ENCODE peak calls at places on chromosomes 6 and 20, in eight cellular contexts. One of them, this sample, is unnamed.

GRCh38 chr6:48628316-48628715 is 517.3 kb upstream of the PTCHD4 start:
- DNase-seq in HFF-Myc: no peak
- DNase-seq in fibroblast of the aortic adventitia: peak; percentile 81
- DNase-seq in HT-29: no peak
- DNase-seq in hippocampal formation: no peak
- DNase-seq in stimulated activated CD8-positive, alpha-beta memory T cell treated with anti-CD3 and anti-CD28 coated beads, Interleukin-7, amount 100 ng/mL, for 4 hours: no peak
- DNase-seq in effector memory CD4-positive, alpha-beta T cell: no peak
- DNase-seq in H54: no peak
- DNase-seq in this sample: peak; percentile 64

GRCh38 chr6:28553384-28553985 is 27.8 kb downstream of the GPX5 start:
- DNase-seq in HFF-Myc: no peak
- DNase-seq in fibroblast of the aortic adventitia: no peak
- DNase-seq in HT-29: no peak
- DNase-seq in hippocampal formation: no peak
- DNase-seq in stimulated activated CD8-positive, alpha-beta memory T cell treated with anti-CD3 and anti-CD28 coated beads, Interleukin-7, amount 100 ng/mL, for 4 hours: no peak
- DNase-seq in effector memory CD4-positive, alpha-beta T cell: no peak
- DNase-seq in H54: no peak
- DNase-seq in this sample: no peak

GRCh38 chr6:131490441-131490840 is 82.6 kb upstream of the ARG1 start:
- DNase-seq in HFF-Myc: no peak
- DNase-seq in fibroblast of the aortic adventitia: no peak
- DNase-seq in HT-29: no peak
- DNase-seq in hippocampal formation: no peak
- DNase-seq in stimulated activated CD8-positive, alpha-beta memory T cell treated with anti-CD3 and anti-CD28 coated beads, Interleukin-7, amount 100 ng/mL, for 4 hours: no peak
- DNase-seq in effector memory CD4-positive, alpha-beta T cell: no peak
- DNase-seq in H54: no peak
- DNase-seq in this sample: no peak

GRCh38 chr6:36769161-36769675 is 70.0 kb downstream of the CPNE5 start:
- DNase-seq in HFF-Myc: no peak
- DNase-seq in fibroblast of the aortic adventitia: no peak
- DNase-seq in HT-29: no peak
- DNase-seq in hippocampal formation: no peak
- DNase-seq in stimulated activated CD8-positive, alpha-beta memory T cell treated with anti-CD3 and anti-CD28 coated beads, Interleukin-7, amount 100 ng/mL, for 4 hours: no peak
- DNase-seq in effector memory CD4-positive, alpha-beta T cell: no peak
- DNase-seq in H54: peak; percentile 60
- DNase-seq in this sample: no peak

GRCh38 chr6:56386717-56387116 is 139.3 kb upstream of the COL21A1 start:
- DNase-seq in HFF-Myc: no peak
- DNase-seq in fibroblast of the aortic adventitia: no peak
- DNase-seq in HT-29: no peak
- DNase-seq in hippocampal formation: no peak
- DNase-seq in stimulated activated CD8-positive, alpha-beta memory T cell treated with anti-CD3 and anti-CD28 coated beads, Interleukin-7, amount 100 ng/mL, for 4 hours: no peak
- DNase-seq in effector memory CD4-positive, alpha-beta T cell: no peak
- DNase-seq in H54: no peak
- DNase-seq in this sample: no peak

GRCh38 chr6:16600701-16601100 is 160.6 kb downstream of the ATXN1 start:
- DNase-seq in HFF-Myc: no peak
- DNase-seq in fibroblast of the aortic adventitia: no peak
- DNase-seq in HT-29: no peak
- DNase-seq in hippocampal formation: no peak
- DNase-seq in stimulated activated CD8-positive, alpha-beta memory T cell treated with anti-CD3 and anti-CD28 coated beads, Interleukin-7, amount 100 ng/mL, for 4 hours: no peak
- DNase-seq in effector memory CD4-positive, alpha-beta T cell: no peak
- DNase-seq in H54: no peak
- DNase-seq in this sample: no peak

GRCh38 chr6:156544046-156544445 is 233.1 kb upstream of the ARID1B start:
- DNase-seq in HFF-Myc: no peak
- DNase-seq in fibroblast of the aortic adventitia: no peak
- DNase-seq in HT-29: no peak
- DNase-seq in hippocampal formation: no peak
- DNase-seq in stimulated activated CD8-positive, alpha-beta memory T cell treated with anti-CD3 and anti-CD28 coated beads, Interleukin-7, amount 100 ng/mL, for 4 hours: no peak
- DNase-seq in effector memory CD4-positive, alpha-beta T cell: no peak
- DNase-seq in H54: no peak
- DNase-seq in this sample: no peak

GRCh38 chr6:139663996-139664395 is 289.5 kb upstream of the CITED2 start:
- DNase-seq in HFF-Myc: no peak
- DNase-seq in fibroblast of the aortic adventitia: no peak
- DNase-seq in HT-29: no peak
- DNase-seq in hippocampal formation: no peak
- DNase-seq in stimulated activated CD8-positive, alpha-beta memory T cell treated with anti-CD3 and anti-CD28 coated beads, Interleukin-7, amount 100 ng/mL, for 4 hours: no peak
- DNase-seq in effector memory CD4-positive, alpha-beta T cell: no peak
- DNase-seq in H54: no peak
- DNase-seq in this sample: no peak

GRCh38 chr6:4599924-4600323 is 176.3 kb upstream of the CDYL start:
- DNase-seq in HFF-Myc: peak; percentile 46
- DNase-seq in fibroblast of the aortic adventitia: peak; percentile 91
- DNase-seq in HT-29: peak; percentile 9
- DNase-seq in hippocampal formation: no peak
- DNase-seq in stimulated activated CD8-positive, alpha-beta memory T cell treated with anti-CD3 and anti-CD28 coated beads, Interleukin-7, amount 100 ng/mL, for 4 hours: no peak
- DNase-seq in effector memory CD4-positive, alpha-beta T cell: no peak
- DNase-seq in H54: no peak
- DNase-seq in this sample: peak; percentile 85

GRCh38 chr20:17631576-17632319 is 50.3 kb downstream of the RRBP1 start:
- DNase-seq in HFF-Myc: no peak
- DNase-seq in fibroblast of the aortic adventitia: no peak
- DNase-seq in HT-29: no peak
- DNase-seq in hippocampal formation: no peak
- DNase-seq in stimulated activated CD8-positive, alpha-beta memory T cell treated with anti-CD3 and anti-CD28 coated beads, Interleukin-7, amount 100 ng/mL, for 4 hours: no peak
- DNase-seq in effector memory CD4-positive, alpha-beta T cell: no peak
- DNase-seq in H54: no peak
- DNase-seq in this sample: no peak

GRCh38 chr20:58841539-58842264 is 9.0 kb downstream of the GNAS-AS1 start:
- DNase-seq in HFF-Myc: no peak
- DNase-seq in fibroblast of the aortic adventitia: no peak
- DNase-seq in HT-29: no peak
- DNase-seq in hippocampal formation: no peak
- DNase-seq in stimulated activated CD8-positive, alpha-beta memory T cell treated with anti-CD3 and anti-CD28 coated beads, Interleukin-7, amount 100 ng/mL, for 4 hours: no peak
- DNase-seq in effector memory CD4-positive, alpha-beta T cell: no peak
- DNase-seq in H54: no peak
- DNase-seq in this sample: no peak

GRCh38 chr6:158256746-158257424 is 55.4 kb upstream of the TULP4 start:
- DNase-seq in HFF-Myc: no peak
- DNase-seq in fibroblast of the aortic adventitia: no peak
- DNase-seq in HT-29: no peak
- DNase-seq in hippocampal formation: no peak
- DNase-seq in stimulated activated CD8-positive, alpha-beta memory T cell treated with anti-CD3 and anti-CD28 coated beads, Interleukin-7, amount 100 ng/mL, for 4 hours: no peak
- DNase-seq in effector memory CD4-positive, alpha-beta T cell: no peak
- DNase-seq in H54: no peak
- DNase-seq in this sample: no peak

GRCh38 chr6:107704377-107705013 is 119.6 kb downstream of the SCML4 start:
- DNase-seq in HFF-Myc: no peak
- DNase-seq in fibroblast of the aortic adventitia: peak; percentile 80
- DNase-seq in HT-29: peak; percentile 54
- DNase-seq in hippocampal formation: no peak
- DNase-seq in stimulated activated CD8-positive, alpha-beta memory T cell treated with anti-CD3 and anti-CD28 coated beads, Interleukin-7, amount 100 ng/mL, for 4 hours: no peak
- DNase-seq in effector memory CD4-positive, alpha-beta T cell: no peak
- DNase-seq in H54: no peak
- DNase-seq in this sample: peak; percentile 73

GRCh38 chr6:130783416-130784107 is 43.6 kb upstream of the SMLR1 start:
- DNase-seq in HFF-Myc: no peak
- DNase-seq in fibroblast of the aortic adventitia: peak; percentile 56
- DNase-seq in HT-29: no peak
- DNase-seq in hippocampal formation: no peak
- DNase-seq in stimulated activated CD8-positive, alpha-beta memory T cell treated with anti-CD3 and anti-CD28 coated beads, Interleukin-7, amount 100 ng/mL, for 4 hours: no peak
- DNase-seq in effector memory CD4-positive, alpha-beta T cell: no peak
- DNase-seq in H54: no peak
- DNase-seq in this sample: peak; percentile 28

GRCh38 chr6:5729813-5730212 is 276.9 kb downstream of the NRN1 start:
- DNase-seq in HFF-Myc: no peak
- DNase-seq in fibroblast of the aortic adventitia: no peak
- DNase-seq in HT-29: no peak
- DNase-seq in hippocampal formation: no peak
- DNase-seq in stimulated activated CD8-positive, alpha-beta memory T cell treated with anti-CD3 and anti-CD28 coated beads, Interleukin-7, amount 100 ng/mL, for 4 hours: no peak
- DNase-seq in effector memory CD4-positive, alpha-beta T cell: no peak
- DNase-seq in H54: no peak
- DNase-seq in this sample: no peak

GRCh38 chr6:134840086-134840485 is 109.8 kb downstream of the ALDH8A1 start:
- DNase-seq in HFF-Myc: no peak
- DNase-seq in fibroblast of the aortic adventitia: no peak
- DNase-seq in HT-29: peak; percentile 51
- DNase-seq in hippocampal formation: no peak
- DNase-seq in stimulated activated CD8-positive, alpha-beta memory T cell treated with anti-CD3 and anti-CD28 coated beads, Interleukin-7, amount 100 ng/mL, for 4 hours: no peak
- DNase-seq in effector memory CD4-positive, alpha-beta T cell: no peak
- DNase-seq in H54: no peak
- DNase-seq in this sample: no peak

GRCh38 chr20:4457566-4458543 is 263.9 kb upstream of the PRND start:
- DNase-seq in HFF-Myc: no peak
- DNase-seq in fibroblast of the aortic adventitia: no peak
- DNase-seq in HT-29: peak; percentile 26
- DNase-seq in hippocampal formation: no peak
- DNase-seq in stimulated activated CD8-positive, alpha-beta memory T cell treated with anti-CD3 and anti-CD28 coated beads, Interleukin-7, amount 100 ng/mL, for 4 hours: no peak
- DNase-seq in effector memory CD4-positive, alpha-beta T cell: no peak
- DNase-seq in H54: no peak
- DNase-seq in this sample: peak; percentile 60